ENCODE peak calls at places on chromosomes 1 and 21, in seven cellular contexts. D is PC-3, G is GM23338, H is hepatocyte, A is SK-N-SH, I is Karpas-422, M is OCI-LY7. F is an unnamed sample. For H3K9me2, the result is how much of the 10 kb centered on the place peaks cover.

GRCh38 chr1:32464191-32464715 is 619 bp upstream of the ZBTB8B start:
- DNase-seq in H (peak), M (no peak), A (peak), I (no peak), D (no peak), G (peak), F (peak)

GRCh38 chr1:10339815-10340214 is 59.0 kb upstream of the PGD start:
- DNase-seq in A (peak), G (peak), I (no peak), H (peak), M (no peak), D (peak), F (peak)

GRCh38 chr1:159881930-159882839 is 17.8 kb downstream of the CFAP45 start:
- DNase-seq in A (peak), I (no peak), H (peak), D (peak), G (no peak), M (no peak), F (peak)

GRCh38 chr1:110210604-110211502 is 739 bp downstream of the KCNC4 start:
- DNase-seq in M (peak), H (peak), I (peak), G (peak), D (peak), A (peak), F (peak)

GRCh38 chr1:234219711-234220110 is 153.5 kb upstream of the COA6 start:
- DNase-seq in D (no peak), I (no peak), A (no peak), M (no peak), H (no peak), G (no peak), F (no peak)

GRCh38 chr1:244096066-244096610 is 45.1 kb downstream of the ZBTB18 start:
- DNase-seq in A (no peak), G (no peak), I (no peak), D (no peak), M (no peak), H (no peak), F (no peak)

GRCh38 chr1:91948501-91949355 is 473 bp upstream of the BRDT start:
- DNase-seq in H (no peak), D (no peak), G (peak), I (no peak), M (no peak), A (no peak), F (no peak)

GRCh38 chr1:174931214-174931613 is 68.5 kb upstream of the CACYBP start:
- DNase-seq in M (no peak), I (no peak), D (peak), H (no peak), G (peak), A (no peak), F (peak)

GRCh38 chr1:22457356-22457755 is 5.7 kb downstream of the ZBTB40 start:
- DNase-seq in M (no peak), I (no peak), A (peak), H (no peak), D (no peak), G (no peak), F (peak)

GRCh38 chr1:39640861-39641260 is 1.4 kb upstream of the HEYL start:
- DNase-seq in M (no peak), A (no peak), D (no peak), I (no peak), H (no peak), G (no peak), F (no peak)

GRCh38 chr21:45076245-45076661 is 1.9 kb downstream of the ADARB1 start:
- DNase-seq in M (no peak), I (no peak), A (no peak), G (no peak), H (no peak), D (peak), F (peak)

GRCh38 chr1:64721576-64722145 is 23.2 kb upstream of the RAVER2 start:
- DNase-seq in M (no peak), D (no peak), A (no peak), H (no peak), I (no peak), G (no peak), F (no peak)

GRCh38 chr21:25688284-25689035 is 46.2 kb downstream of the ATP5PF start:
- DNase-seq in H (no peak), A (no peak), I (no peak), G (no peak), D (no peak), M (no peak), F (peak)

GRCh38 chr1:230507671-230508407 is 81.7 kb upstream of the PGBD5 start:
- DNase-seq in I (no peak), D (no peak), A (no peak), G (no peak), H (no peak), M (peak), F (peak)

GRCh38 chr1:33641099-33641830 is 168.8 kb downstream of the ZSCAN20 start:
- DNase-seq in H (peak), I (peak), G (peak), A (no peak), M (peak), D (peak), F (peak)
- H3K9me2 ChIP-seq in H (under half), I (under half), G (under half), A (under half), M (under half), D (under half), F (under half)

GRCh38 chr1:156711011-156711817 is 5.8 kb upstream of the CRABP2 start:
- DNase-seq in I (no peak), D (no peak), M (no peak), H (no peak), G (no peak), A (peak), F (peak)
- H3K9me2 ChIP-seq in I (under half), D (under half), M (under half), H (under half), G (under half), A (under half), F (under half)

GRCh38 chr1:117638141-117638540 is 32.3 kb downstream of the TENT5C start:
- DNase-seq in A (no peak), G (no peak), M (no peak), I (no peak), H (no peak), D (no peak), F (no peak)
- H3K9me2 ChIP-seq in A (under half), G (under half), M (under half), I (under half), H (under half), D (under half), F (under half)

DNA sequence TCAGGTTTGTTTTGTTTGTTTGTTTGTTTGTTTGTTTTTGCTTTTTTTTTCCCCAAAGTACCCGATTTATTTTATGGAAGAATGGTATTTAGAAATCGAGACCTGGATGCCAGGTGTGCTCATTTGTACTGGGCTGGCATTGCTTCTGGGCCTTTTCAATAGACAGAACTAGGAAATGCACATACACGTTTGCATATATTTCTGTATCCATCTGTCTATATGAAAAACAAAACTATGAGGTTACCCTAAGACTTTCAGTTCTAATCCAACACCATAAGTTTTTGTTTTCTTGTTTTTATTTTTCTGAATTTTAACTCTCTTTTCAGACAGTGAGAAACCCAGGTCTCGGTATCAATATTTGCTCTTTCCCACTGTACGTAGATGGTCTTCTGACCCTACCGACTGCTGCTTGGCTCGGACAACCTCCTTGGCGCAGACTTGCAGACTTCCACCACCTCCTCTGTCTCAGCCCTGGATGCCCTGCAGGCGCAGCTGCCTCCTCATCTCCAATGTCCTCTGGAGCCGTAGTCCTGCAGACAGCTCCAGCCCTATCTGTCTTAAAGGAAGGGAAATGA is 171.7 kb downstream of the NEK7 start:
- DNase-seq in A (no peak), H (no peak), M (no peak), I (no peak), G (no peak), D (no peak), F (peak)
- H3K9me2 ChIP-seq in A (under half), H (under half), M (under half), I (under half), G (under half), D (under half), F (under half)

GRCh38 chr1:17188217-17188616 is 16.7 kb upstream of the PADI1 start:
- DNase-seq in M (no peak), G (no peak), I (no peak), H (no peak), A (no peak), D (no peak), F (no peak)

GRCh38 chr1:17190526-17190995 is 14.4 kb upstream of the PADI1 start:
- DNase-seq in G (no peak), M (no peak), A (no peak), I (no peak), D (no peak), H (no peak), F (no peak)

GRCh38 chr1:17188889-17189631 is 15.9 kb upstream of the PADI1 start:
- DNase-seq in D (no peak), H (no peak), M (no peak), I (no peak), G (no peak), A (no peak), F (no peak)

GRCh38 chr1:17191990-17192242 is 13.0 kb upstream of the PADI1 start:
- DNase-seq in G (no peak), I (no peak), A (no peak), H (no peak), D (no peak), M (no peak), F (no peak)

DNA sequence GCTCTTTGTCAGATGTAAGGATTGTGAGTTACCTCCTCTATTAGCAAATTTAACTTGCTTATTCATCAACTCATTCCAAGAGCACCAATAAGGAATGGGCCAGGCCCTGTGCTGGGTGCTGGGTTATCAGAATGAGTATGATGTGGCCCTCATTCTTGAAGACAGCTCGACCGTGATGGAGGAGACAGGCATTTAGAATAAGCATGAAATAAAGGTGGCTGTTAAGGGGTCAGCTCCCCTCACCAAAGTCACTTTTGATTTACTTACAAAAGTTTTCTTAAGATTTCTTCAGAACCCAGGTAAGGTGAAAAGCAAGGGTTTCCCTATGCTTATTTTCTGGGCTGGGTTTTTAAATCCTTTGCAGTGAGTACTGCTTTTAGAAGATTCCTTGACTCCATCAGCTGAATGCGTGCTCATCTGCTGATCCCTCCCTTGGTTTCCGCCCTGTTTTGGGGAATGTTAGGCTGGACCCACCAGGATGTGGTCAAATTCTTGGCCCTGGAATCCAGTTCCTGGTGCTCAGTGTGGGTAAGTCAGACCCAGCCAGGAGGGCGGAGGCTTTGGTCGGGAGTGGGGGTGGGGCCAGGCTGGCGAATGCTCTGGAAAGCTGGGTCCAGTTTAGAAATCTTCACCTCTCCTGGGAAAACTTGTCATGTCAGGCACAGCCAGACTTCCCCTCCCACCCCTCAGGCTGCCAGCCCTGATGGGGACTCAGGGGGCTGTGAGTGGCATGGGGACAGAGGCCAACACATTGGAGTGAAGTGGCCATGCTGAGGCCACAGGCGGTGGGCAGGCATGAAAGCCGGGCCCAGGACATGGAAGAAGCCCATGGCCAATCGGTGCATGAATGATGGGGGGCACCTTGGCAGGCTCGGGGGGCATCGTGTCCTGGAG is 15.0 kb upstream of the PADI1 start:
- DNase-seq in I (no peak), H (no peak), D (peak), A (no peak), G (peak), M (no peak), F (peak)
- H3K9me2 ChIP-seq in I (under half), H (under half), D (under half), A (under half), G (under half), M (under half), F (under half)

GRCh38 chr1:168782731-168783130 is 53.7 kb upstream of the DPT start:
- DNase-seq in H (no peak), I (no peak), G (no peak), D (no peak), A (no peak), M (no peak), F (no peak)

GRCh38 chr1:168788262-168788661 is 59.3 kb upstream of the DPT start:
- DNase-seq in G (no peak), D (no peak), H (no peak), M (no peak), A (no peak), I (no peak), F (no peak)

GRCh38 chr1:168786476-168787330 is 57.7 kb upstream of the DPT start:
- DNase-seq in I (no peak), A (no peak), D (no peak), G (no peak), M (no peak), H (no peak), F (no peak)

GRCh38 chr1:168783831-168784230 is 54.8 kb upstream of the DPT start:
- DNase-seq in I (no peak), M (no peak), H (peak), D (no peak), A (no peak), G (no peak), F (peak)

GRCh38 chr1:168783424-168783823 is 54.4 kb upstream of the DPT start:
- DNase-seq in I (no peak), G (no peak), D (no peak), M (no peak), H (peak), A (no peak), F (peak)
- H3K9me2 ChIP-seq in I (under half), G (under half), D (under half), M (under half), H (under half), A (under half), F (under half)

DNA sequence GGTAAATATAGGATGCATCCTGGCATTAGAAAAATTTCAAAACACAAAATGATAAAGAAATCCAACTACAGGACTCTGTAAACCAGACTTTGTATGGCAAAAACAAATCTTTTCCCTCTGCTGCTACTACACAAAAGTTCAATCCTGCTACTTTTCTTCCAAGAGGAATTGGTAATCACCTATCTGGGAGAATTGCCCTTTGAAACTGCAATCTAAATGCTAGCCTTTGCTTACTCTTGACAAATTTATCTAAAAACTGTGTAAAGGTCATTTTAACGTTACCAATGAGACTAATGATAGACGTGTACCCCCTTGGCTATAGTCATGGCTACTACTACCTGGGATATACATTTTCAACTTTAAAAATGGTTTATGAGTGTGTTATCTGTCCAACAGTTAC is 837.9 kb upstream of the CXADR start:
- DNase-seq in A (no peak), M (no peak), D (no peak), G (no peak), H (no peak), I (no peak), F (no peak)
- H3K9me2 ChIP-seq in A (under half), M (under half), D (under half), G (under half), H (under half), I (under half), F (under half)

DNA sequence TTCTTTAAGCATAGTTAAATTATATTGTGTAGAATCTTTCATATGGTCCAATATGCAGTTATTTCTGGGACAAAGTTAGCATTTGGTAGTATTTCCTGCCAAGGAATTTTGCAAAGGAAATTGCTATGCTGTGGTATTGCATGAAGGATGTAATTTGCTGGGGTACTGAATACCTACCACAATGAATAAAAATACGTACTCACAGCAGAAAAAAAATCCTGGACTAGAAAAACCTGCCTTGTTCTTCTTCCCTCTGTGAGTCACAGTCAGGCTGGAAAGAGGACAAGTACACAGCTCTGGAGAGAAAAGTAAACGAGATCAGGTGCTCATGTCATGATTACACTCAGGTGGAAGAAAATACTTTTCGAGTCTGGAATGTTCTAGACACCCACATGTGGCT is 241.2 kb downstream of the PTBP2 start:
- DNase-seq in M (no peak), H (peak), G (no peak), I (no peak), A (no peak), D (peak), F (peak)
- H3K9me2 ChIP-seq in M (under half), H (under half), G (under half), I (under half), A (under half), D (under half), F (under half)

DNA sequence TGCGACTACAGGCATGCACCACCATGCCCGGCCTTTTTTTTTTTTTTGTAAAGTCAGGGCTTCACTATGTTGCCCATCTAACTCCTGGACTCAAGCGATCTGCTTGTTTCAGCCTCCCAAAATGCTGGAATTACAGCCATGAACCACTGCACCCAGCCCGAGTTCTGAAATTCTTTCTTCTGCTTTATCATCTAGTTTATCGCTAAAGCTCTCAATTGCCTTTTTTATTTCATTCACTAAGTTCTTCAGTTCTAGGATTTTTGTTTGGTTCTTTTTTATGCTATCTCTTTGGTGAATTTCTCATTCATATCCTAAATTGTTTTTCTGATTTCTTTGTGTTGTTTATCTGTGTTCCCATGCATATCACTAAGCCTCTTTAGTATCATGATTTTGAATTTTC is 27.0 kb downstream of the KIAA0319L start:
- DNase-seq in H (no peak), G (no peak), A (no peak), M (no peak), I (peak), D (no peak), F (no peak)
- H3K9me2 ChIP-seq in H (under half), G (under half), A (under half), M (under half), I (under half), D (under half), F (under half)

F was measured in GM23248.